ENCODE peak calls at places on chromosome 2, in four cellular contexts. T is astrocyte of the spinal cord, D is fibroblast of the aortic adventitia, F is lung. A is an unnamed sample.

GRCh38 chr2:236169151-236169721 is 1.1 kb upstream of the GBX2 start:
- DNase-seq in T (no peak), F (no peak), D (no peak), A (no peak)

GRCh38 chr2:59926706-59927105 is 626.7 kb downstream of the BCL11A start:
- DNase-seq in D (no peak), T (no peak), F (no peak), A (no peak)

GRCh38 chr2:20614201-20615045 is 36.5 kb downstream of the HS1BP3 start:
- DNase-seq in T (peak), D (no peak), F (no peak), A (peak)

GRCh38 chr2:100425107-100425506 is 7.6 kb upstream of the CHST10 start:
- DNase-seq in D (no peak), T (no peak), F (no peak), A (no peak)

GRCh38 chr2:197201874-197202273 is 108.7 kb downstream of the ANKRD44 start:
- DNase-seq in T (no peak), F (no peak), D (no peak), A (no peak)

GRCh38 chr2:11385222-11385621 is 40.8 kb upstream of the ROCK2 start:
- DNase-seq in D (no peak), F (no peak), T (no peak), A (no peak)

GRCh38 chr2:83081835-83082522 is 1377.1 kb downstream of the SUCLG1 start:
- DNase-seq in D (peak), F (no peak), T (peak), A (peak)

GRCh38 chr2:196925768-196926561 is 542 bp downstream of the PGAP1 start:
- DNase-seq in T (peak), F (peak), D (peak), A (peak)

GRCh38 chr2:102967451-102967850 is 205.6 kb downstream of the TMEM182 start:
- DNase-seq in D (peak), F (no peak), T (peak), A (no peak)

GRCh38 chr2:179106342-179107178 is 56.6 kb upstream of the CCDC141 start:
- DNase-seq in T (peak), D (peak), F (peak), A (peak)

GRCh38 chr2:36753706-36754221 is 57.3 kb downstream of the VIT start:
- DNase-seq in F (no peak), D (no peak), T (no peak), A (peak)

GRCh38 chr2:9958057-9958456 is 6.6 kb downstream of the GRHL1 start:
- DNase-seq in D (no peak), F (no peak), T (no peak), A (no peak)

GRCh38 chr2:236459393-236459792 is 110.2 kb upstream of the ACKR3 start:
- DNase-seq in F (no peak), D (no peak), T (no peak), A (no peak)

GRCh38 chr2:149365826-149366583 is 35.6 kb downstream of the LYPD6 start:
- DNase-seq in F (no peak), D (no peak), T (peak), A (no peak)

GRCh38 chr2:38665854-38666577 is at the start of gene GALM:
- DNase-seq in D (peak), F (peak), T (peak), A (peak)

GRCh38 chr2:165793161-165793778 is 777 bp downstream of the GALNT3 start:
- DNase-seq in D (no peak), F (peak), T (peak), A (no peak)

GRCh38 chr2:105394951-105395611 is 3.8 kb downstream of the FHL2 start:
- DNase-seq in T (peak), F (no peak), D (peak), A (peak)

GRCh38 chr2:55616509-55617159 is 788 bp downstream of the PPP4R3B start:
- DNase-seq in F (no peak), T (peak), D (peak), A (peak)

GRCh38 chr2:183035954-183036669 is 2.1 kb downstream of the NCKAP1 start:
- DNase-seq in F (no peak), T (no peak), D (no peak), A (no peak)
- H3K4me3 ChIP-seq in F (no peak), T (peak), D (peak), A (peak)

GRCh38 chr2:61181382-61182058 is 19.5 kb downstream of the C2orf74 start:
- DNase-seq in F (no peak), D (peak), T (no peak), A (peak)
- TF ChIP-seq CTCF in F (no peak), D (no peak), T (no peak), A (peak)

GRCh38 chr2:101718479-101718878 is 21.0 kb downstream of the MAP4K4 start:
- DNase-seq in T (no peak), F (no peak), D (no peak), A (no peak)

GRCh38 chr2:101717041-101717817 is 19.7 kb downstream of the MAP4K4 start:
- DNase-seq in F (no peak), T (no peak), D (no peak), A (no peak)

GRCh38 chr2:101722878-101723277 is 25.4 kb downstream of the MAP4K4 start:
- DNase-seq in F (no peak), T (no peak), D (no peak), A (no peak)

GRCh38 chr2:101720732-101721131 is 23.2 kb downstream of the MAP4K4 start:
- DNase-seq in T (no peak), D (peak), F (no peak), A (no peak)

DNA sequence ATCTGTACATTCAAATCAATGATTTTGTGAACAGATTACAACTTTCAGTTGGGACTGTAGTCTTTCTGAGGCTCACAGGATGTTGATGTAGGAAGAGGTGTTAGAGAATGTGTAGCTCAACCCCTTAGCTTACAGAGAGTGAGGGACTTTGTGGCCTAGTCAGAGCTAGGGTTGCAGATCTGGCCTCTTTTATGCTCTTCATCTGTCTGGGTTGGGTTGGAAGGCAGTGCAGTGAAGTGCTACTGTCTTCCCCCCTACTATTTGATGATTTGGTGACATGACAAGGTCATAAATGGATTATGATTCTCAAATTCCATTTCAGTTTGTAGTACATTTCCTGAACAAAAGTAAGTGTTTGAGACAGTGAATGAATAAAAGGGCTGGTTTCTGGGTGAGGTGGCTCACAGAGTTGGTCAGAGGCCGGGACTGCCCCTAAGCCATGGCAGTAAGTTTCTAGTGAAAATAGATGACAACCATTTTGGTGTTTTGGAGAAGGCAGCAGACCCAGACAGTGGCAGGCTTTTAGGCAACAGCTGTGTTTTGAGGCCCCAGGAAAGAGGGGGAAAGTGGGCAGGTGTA is 21.6 kb downstream of the MAP4K4 start:
- DNase-seq in D (no peak), F (no peak), T (no peak), A (no peak)
- H3K4me3 ChIP-seq in D (no peak), F (no peak), T (no peak), A (no peak)

GRCh38 chr2:79982445-79982844 is 322.1 kb downstream of the LRRTM1 start:
- DNase-seq in F (no peak), T (no peak), D (no peak), A (no peak)
- TF ChIP-seq CTCF in F (no peak), T (no peak), D (no peak), A (no peak)

DNA sequence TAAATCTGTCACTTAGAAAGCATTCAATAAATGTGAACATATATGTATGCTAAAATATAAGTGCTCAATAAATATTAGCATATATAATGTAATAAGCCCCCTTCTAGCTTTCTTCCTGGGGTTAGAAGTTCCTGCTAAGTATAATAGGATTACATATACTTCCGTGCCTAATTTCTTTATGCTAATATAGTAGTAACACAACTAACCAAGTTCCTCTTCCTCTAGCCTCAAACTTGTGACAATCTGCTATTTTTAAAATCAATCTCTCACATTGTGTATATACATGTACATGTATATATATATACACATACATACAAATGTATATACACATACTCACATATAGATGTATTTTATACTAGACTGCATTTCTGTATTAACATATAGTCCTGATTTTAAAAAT is 32.2 kb downstream of the TLK1 start:
- DNase-seq in T (no peak), F (no peak), D (no peak), A (no peak)
- H3K4me3 ChIP-seq in T (no peak), F (no peak), D (no peak), A (no peak)

GRCh38 chr2:185279999-185280398 is 458.6 kb upstream of the FSIP2 start:
- DNase-seq in D (peak), T (peak), F (no peak), A (peak)
- TF ChIP-seq CTCF in D (peak), T (peak), F (no peak), A (peak)

GRCh38 chr2:218033590-218034496 is 31.0 kb upstream of the TNS1 start:
- DNase-seq in T (no peak), F (peak), D (no peak), A (no peak)
- H3K4me3 ChIP-seq in T (no peak), F (no peak), D (no peak), A (no peak)

DNA sequence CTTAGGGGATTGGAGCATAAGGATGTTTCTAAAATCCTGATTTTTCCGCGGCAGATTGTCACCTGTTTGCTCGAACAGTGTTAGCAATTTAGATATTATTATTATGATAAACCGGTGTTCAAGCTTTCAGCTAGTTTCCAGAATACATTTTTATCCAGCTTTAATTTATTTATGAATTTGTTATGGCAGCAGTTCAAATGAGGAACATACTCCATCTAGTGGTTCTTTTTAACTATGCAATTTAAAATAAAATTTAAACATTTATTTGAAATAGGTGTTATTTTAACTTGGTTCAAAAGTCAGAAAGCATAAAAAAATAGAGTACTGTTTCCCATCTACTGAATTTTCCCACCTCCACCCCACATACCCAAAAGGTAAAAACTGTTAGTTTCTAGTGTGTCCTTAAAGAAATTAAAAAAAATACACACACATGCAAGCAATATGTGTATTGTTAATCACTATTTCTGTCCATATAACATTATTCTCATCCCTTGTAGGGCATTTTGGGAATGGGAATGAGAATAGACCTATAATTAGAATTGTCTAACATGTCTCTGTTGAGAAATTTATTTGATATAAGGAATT is 23.2 kb downstream of the ACOXL start:
- DNase-seq in F (no peak), T (peak), D (peak), A (peak)
- TF ChIP-seq CTCF in F (peak), T (peak), D (peak), A (peak)

GRCh38 chr2:127563458-127564428 is 28.3 kb downstream of the MYO7B start:
- DNase-seq in D (no peak), T (no peak), F (no peak), A (no peak)
- H3K4me3 ChIP-seq in D (no peak), T (no peak), F (no peak), A (no peak)